ENCODE peak calls at places on chromosomes 2 and 18, in seven cellular contexts. J is Daoy, S is amygdala, X is NCI-H446, Q is DMS53, D is IMR-90, O is colonic mucosa. F is an unnamed sample.

GRCh38 chr2:234828382-234829073 is 123.3 kb upstream of the SH3BP4 start:
- DNase-seq in J (no peak), S (no peak), X (no peak), Q (no peak), D (no peak), O (no peak), F (no peak)

GRCh38 chr2:101096619-101097142 is 54.5 kb downstream of the TBC1D8 start:
- DNase-seq in J (no peak), S (no peak), X (no peak), Q (no peak), D (no peak), O (no peak), F (no peak)

GRCh38 chr2:98514879-98515570 is 70.4 kb downstream of the INPP4A start:
- DNase-seq in J (peak), S (no peak), X (no peak), Q (peak), D (peak), O (no peak), F (no peak)

GRCh38 chr2:106890611-106891010 is 4.6 kb upstream of the ST6GAL2 start:
- DNase-seq in J (no peak), S (no peak), X (no peak), Q (no peak), D (no peak), O (no peak), F (no peak)

GRCh38 chr18:79542876-79543750 is 136.5 kb upstream of the CTDP1 start:
- DNase-seq in J (no peak), S (peak), X (no peak), Q (no peak), D (no peak), O (no peak), F (no peak)

GRCh38 chr2:22355816-22356433 is 1029.1 kb upstream of the KLHL29 start:
- DNase-seq in J (peak), S (peak), X (peak), Q (peak), D (peak), O (peak), F (peak)

GRCh38 chr2:19745318-19746136 is 156.3 kb downstream of the TTC32 start:
- DNase-seq in J (no peak), S (no peak), X (no peak), Q (no peak), D (no peak), O (no peak), F (no peak)

GRCh38 chr2:191478754-191479679 is 198.9 kb upstream of the NABP1 start:
- DNase-seq in J (no peak), S (no peak), X (peak), Q (no peak), D (peak), O (peak), F (peak)

GRCh38 chr2:121530210-121530562 is 494 bp upstream of the RNU4ATAC start:
- DNase-seq in J (peak), S (no peak), X (no peak), Q (peak), D (peak), O (no peak), F (no peak)

GRCh38 chr18:47151457-47151856 is 1.2 kb upstream of the HDHD2 start:
- DNase-seq in J (no peak), S (no peak), X (no peak), Q (peak), D (no peak), O (no peak), F (no peak)

GRCh38 chr2:34126279-34126678 is 527.2 kb upstream of the FAM98A start:
- DNase-seq in J (no peak), S (no peak), X (no peak), Q (no peak), D (no peak), O (no peak), F (no peak)

GRCh38 chr2:134245340-134245984 is 8.4 kb upstream of the MGAT5 start:
- DNase-seq in J (peak), S (peak), X (peak), Q (peak), D (peak), O (peak), F (peak)

GRCh38 chr2:75053484-75054112 is 95.2 kb downstream of the POLE4 start:
- DNase-seq in J (peak), S (no peak), X (peak), Q (peak), D (peak), O (no peak), F (peak)

GRCh38 chr2:101328474-101329007 is 20.0 kb upstream of the RNF149 start:
- DNase-seq in J (peak), S (no peak), X (no peak), Q (peak), D (peak), O (peak), F (no peak)

GRCh38 chr2:121408641-121409040 is 122.0 kb upstream of the RNU4ATAC start:
- DNase-seq in J (no peak), S (no peak), X (no peak), Q (no peak), D (peak), O (no peak), F (no peak)

GRCh38 chr2:37283207-37283606 is 41.4 kb downstream of the PRKD3 start:
- DNase-seq in J (peak), S (no peak), X (no peak), Q (no peak), D (peak), O (no peak), F (no peak)

GRCh38 chr2:27622921-27623384 is 5.9 kb downstream of the CCDC121 start:
- DNase-seq in J (peak), S (no peak), X (no peak), Q (no peak), D (peak), O (no peak), F (no peak)

F was measured in prostate gland.